ENCODE peak calls at places on chromosome 6, in six cellular contexts. G is breast epithelium, Z is mesenchymal stem cell, T is IMR-90, A is Panc1, I is fibroblast of lung. R is an unnamed sample. For H3K4me1 and H3K9me3, the result is how much of the 10 kb centered on the place peaks cover.

GRCh38 chr6:113586413-113586812 is 270.7 kb upstream of the MARCKS start:
- DNase-seq in G (no peak), Z (peak), T (peak), A (no peak), I (peak), R (no peak)

GRCh38 chr6:166910601-166911000 is 45.7 kb downstream of the RNASET2 start:
- DNase-seq in G (no peak), Z (no peak), T (peak), A (no peak), I (peak), R (peak)

GRCh38 chr6:169963581-169964297 is 212.3 kb downstream of the ERMARD start:
- DNase-seq in G (peak), Z (no peak), T (no peak), A (no peak), I (no peak), R (peak)

GRCh38 chr6:52670502-52671409 is at the start of gene TMEM14A:
- DNase-seq in G (peak), Z (peak), T (peak), A (no peak), I (peak), R (peak)

GRCh38 chr6:87944541-87944954 is 103.1 kb upstream of the SPACA1 start:
- DNase-seq in G (peak), Z (peak), T (peak), A (peak), I (peak), R (peak)

GRCh38 chr6:162313922-162314660 is 413.5 kb downstream of the PRKN start:
- DNase-seq in G (no peak), Z (peak), T (no peak), A (no peak), I (peak), R (no peak)

GRCh38 chr6:106082735-106083398 is 3.3 kb upstream of the PRDM1 start:
- DNase-seq in G (no peak), Z (peak), T (peak), A (no peak), I (peak), R (no peak)

GRCh38 chr6:155142902-155143609 is 120.8 kb upstream of the CLDN20 start:
- DNase-seq in G (no peak), Z (peak), T (peak), A (no peak), I (no peak), R (no peak)

GRCh38 chr6:87139236-87139635 is 16.1 kb upstream of the ZNF292 start:
- DNase-seq in G (no peak), Z (peak), T (peak), A (no peak), I (peak), R (no peak)

GRCh38 chr6:43936476-43936875 is 166.5 kb downstream of the VEGFA start:
- DNase-seq in G (no peak), Z (no peak), T (no peak), A (no peak), I (no peak), R (no peak)

GRCh38 chr6:111573118-111573883 is 32.4 kb downstream of the TRAF3IP2 start:
- DNase-seq in G (peak), Z (peak), T (peak), A (no peak), I (peak), R (no peak)

GRCh38 chr6:50699086-50699886 is 14.0 kb upstream of the TFAP2D start:
- DNase-seq in G (no peak), Z (no peak), T (no peak), A (no peak), I (no peak), R (no peak)

GRCh38 chr6:44315506-44315905 is 2.4 kb upstream of the AARS2 start:
- DNase-seq in G (no peak), Z (no peak), T (no peak), A (no peak), I (no peak), R (no peak)

GRCh38 chr6:36025932-36026327 is 1.5 kb upstream of the SLC26A8 start:
- DNase-seq in G (no peak), Z (peak), T (peak), A (no peak), I (peak), R (no peak)

GRCh38 chr6:36028887-36029324 is 1.3 kb downstream of the MAPK14 start:
- DNase-seq in G (no peak), Z (peak), T (peak), A (peak), I (peak), R (peak)

GRCh38 chr6:36029464-36029863 is 1.9 kb downstream of the MAPK14 start:
- DNase-seq in G (no peak), Z (peak), T (peak), A (no peak), I (peak), R (no peak)

GRCh38 chr6:36027501-36028087 is at the start of gene MAPK14:
- DNase-seq in G (peak), Z (peak), T (peak), A (peak), I (peak), R (peak)

GRCh38 chr6:36028088-36028886 is 679 bp downstream of the MAPK14 start:
- DNase-seq in G (no peak), Z (peak), T (peak), A (no peak), I (peak), R (peak)
- H3K4me1 ChIP-seq in G (under half), Z (under half), T (under half), A (under half), I (under half), R (under half)

GRCh38 chr6:30875244-30876038 is 8.9 kb upstream of the DDR1 start:
- DNase-seq in G (no peak), Z (no peak), T (no peak), A (no peak), I (no peak), R (no peak)

GRCh38 chr6:30873137-30873640 is 11.1 kb upstream of the DDR1 start:
- DNase-seq in G (no peak), Z (no peak), T (no peak), A (no peak), I (no peak), R (no peak)

GRCh38 chr6:30870546-30870945 is 13.8 kb upstream of the DDR1 start:
- DNase-seq in G (no peak), Z (no peak), T (no peak), A (no peak), I (no peak), R (no peak)

GRCh38 chr6:30876039-30876730 is 8.1 kb upstream of the DDR1 start:
- DNase-seq in G (peak), Z (peak), T (peak), A (no peak), I (peak), R (no peak)

GRCh38 chr6:30871592-30872183 is 12.6 kb upstream of the DDR1 start:
- DNase-seq in G (no peak), Z (no peak), T (no peak), A (no peak), I (no peak), R (no peak)
- H3K9me3 ChIP-seq in G (under half), Z (under half), T (under half), A (under half), I (under half), R (under half)

DNA sequence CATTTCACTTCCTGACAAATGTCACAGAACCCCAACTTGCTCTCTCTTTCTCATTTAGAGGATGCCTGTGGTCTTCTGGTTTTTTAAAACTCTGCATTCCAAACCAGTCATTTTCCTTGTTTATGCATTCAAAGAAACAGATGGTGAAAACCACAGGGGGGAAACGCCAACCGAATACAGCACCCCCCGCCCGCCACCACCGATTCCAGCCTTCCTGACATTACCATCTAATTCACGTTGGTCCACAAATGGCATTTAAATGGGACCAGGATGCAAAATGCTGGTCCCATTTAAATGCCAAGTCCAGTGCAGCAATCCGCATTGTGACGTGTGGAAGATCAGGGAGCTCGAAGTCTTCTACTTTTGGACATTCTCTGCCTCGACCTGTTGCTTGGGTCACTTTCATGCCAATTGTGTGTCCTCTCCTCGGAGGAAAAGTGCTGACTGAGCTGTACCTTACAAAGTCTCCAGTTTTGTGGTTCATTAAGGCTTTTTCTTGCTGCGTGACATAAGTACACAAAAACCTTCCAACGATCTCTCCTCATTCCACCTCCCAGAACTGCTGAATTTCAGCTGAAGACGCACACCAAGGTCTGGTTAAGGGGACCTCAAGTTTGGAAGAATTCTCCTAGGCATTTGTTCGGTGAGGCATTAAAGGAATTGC is 35.8 kb downstream of the NEDD9 start:
- DNase-seq in G (no peak), Z (peak), T (peak), A (no peak), I (peak), R (no peak)
- H3K4me1 ChIP-seq in G (under half), Z (under half), T (under half), A (under half), I (under half), R (half or more)

GRCh38 chr6:165872811-165873210 is 209.8 kb upstream of the PDE10A start:
- DNase-seq in G (no peak), Z (no peak), T (no peak), A (no peak), I (no peak), R (peak)
- H3K9me3 ChIP-seq in G (under half), Z (under half), T (under half), A (under half), I (under half), R (under half)

DNA sequence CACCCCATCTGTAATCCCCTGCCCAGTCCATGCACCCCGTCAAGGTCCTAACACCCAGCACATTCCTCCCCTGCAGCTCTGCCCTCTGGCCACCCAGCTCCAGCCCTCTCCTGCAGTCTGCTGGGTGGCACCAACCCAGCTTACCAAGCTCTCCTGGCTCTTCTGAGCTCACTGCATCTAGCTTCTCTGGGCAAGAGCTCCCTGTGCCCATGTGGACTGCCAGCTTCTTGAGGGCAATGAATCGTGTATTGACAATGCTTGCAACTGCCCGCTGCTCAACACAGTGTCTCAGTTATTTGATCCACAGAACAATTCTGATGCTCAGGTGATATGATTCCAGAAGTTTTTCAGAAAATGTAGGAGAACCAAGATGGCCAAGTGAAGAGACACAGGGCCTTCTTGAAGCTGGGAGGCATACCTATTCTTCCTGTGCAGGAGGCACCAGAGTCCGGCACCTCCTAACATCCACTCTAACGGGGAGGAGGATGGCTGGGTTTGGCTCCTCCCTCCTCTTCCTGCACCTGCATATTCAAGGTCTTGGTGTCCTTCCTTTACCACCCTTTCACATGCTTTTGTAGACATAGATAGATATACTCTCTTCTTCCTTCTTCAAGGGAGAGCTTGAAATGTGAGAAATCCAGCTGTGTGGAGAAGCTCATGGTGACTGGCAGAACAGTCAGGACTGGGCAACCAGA is 85.6 kb downstream of the TRERF1 start:
- DNase-seq in G (no peak), Z (no peak), T (no peak), A (no peak), I (no peak), R (no peak)
- H3K4me1 ChIP-seq in G (under half), Z (under half), T (under half), A (under half), I (under half), R (under half)

GRCh38 chr6:121630716-121631115 is 195.3 kb downstream of the GJA1 start:
- DNase-seq in G (no peak), Z (no peak), T (no peak), A (no peak), I (no peak), R (no peak)
- H3K9me3 ChIP-seq in G (under half), Z (under half), T (under half), A (under half), I (under half), R (under half)

GRCh38 chr6:138596126-138596525 is 96.8 kb upstream of the NHSL1 start:
- DNase-seq in G (no peak), Z (no peak), T (no peak), A (no peak), I (peak), R (no peak)

GRCh38 chr6:138596591-138596990 is 97.3 kb upstream of the NHSL1 start:
- DNase-seq in G (no peak), Z (no peak), T (no peak), A (no peak), I (no peak), R (no peak)

GRCh38 chr6:138594042-138594636 is 94.8 kb upstream of the NHSL1 start:
- DNase-seq in G (no peak), Z (no peak), T (no peak), A (no peak), I (peak), R (no peak)

GRCh38 chr6:138593100-138593877 is 94.0 kb upstream of the NHSL1 start:
- DNase-seq in G (peak), Z (peak), T (peak), A (peak), I (peak), R (peak)

GRCh38 chr6:138594749-138595148 is 95.5 kb upstream of the NHSL1 start:
- DNase-seq in G (no peak), Z (peak), T (no peak), A (no peak), I (no peak), R (no peak)
- H3K4me1 ChIP-seq in G (under half), Z (under half), T (under half), A (under half), I (under half), R (under half)

GRCh38 chr6:21882066-21882465 is 288.5 kb downstream of the SOX4 start:
- DNase-seq in G (no peak), Z (no peak), T (no peak), A (no peak), I (no peak), R (no peak)

GRCh38 chr6:21885101-21885500 is 291.6 kb downstream of the SOX4 start:
- DNase-seq in G (no peak), Z (no peak), T (no peak), A (no peak), I (no peak), R (no peak)

GRCh38 chr6:21883528-21883927 is 290.0 kb downstream of the SOX4 start:
- DNase-seq in G (no peak), Z (no peak), T (no peak), A (no peak), I (no peak), R (no peak)

GRCh38 chr6:21885532-21886089 is 292.1 kb downstream of the SOX4 start:
- DNase-seq in G (peak), Z (peak), T (peak), A (no peak), I (peak), R (peak)

DNA sequence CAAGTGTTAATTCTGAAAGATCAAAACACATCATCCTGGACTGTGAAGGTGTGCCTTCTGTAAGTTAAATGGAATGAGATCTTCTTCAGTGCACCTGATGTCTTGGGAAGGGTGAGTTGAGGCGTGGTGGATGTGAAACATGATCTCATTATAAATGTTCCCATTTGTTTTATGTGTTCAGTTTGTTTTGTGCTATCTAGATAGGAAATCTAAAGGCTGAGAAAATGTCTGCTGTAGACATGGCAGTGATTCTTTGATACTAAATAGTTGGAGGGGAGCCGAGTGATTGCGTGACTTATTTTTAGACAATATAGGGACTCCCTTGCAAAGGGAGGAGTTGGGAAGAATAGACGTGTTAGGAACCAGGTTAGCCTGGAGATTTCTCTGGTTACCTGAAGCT is 290.4 kb downstream of the SOX4 start:
- DNase-seq in G (no peak), Z (no peak), T (no peak), A (no peak), I (no peak), R (no peak)
- H3K9me3 ChIP-seq in G (under half), Z (under half), T (under half), A (under half), I (under half), R (under half)